ENCODE peak calls at places on chromosomes 2 and 18, in ten cellular contexts. O, U, K, T, Q, H, I, M, R and B are unnamed samples.

GRCh38 chr2:128346811-128347558 is 28.3 kb upstream of the HS6ST1 start:
- DNase-seq in T (no peak), M (no peak), U (no peak), O (no peak), R (no peak), H (no peak), K (no peak), I (no peak), Q (no peak), B (no peak)

GRCh38 chr2:220533485-220533884 is 906.1 kb downstream of the SLC4A3 start:
- DNase-seq in U (peak), M (peak), R (no peak), Q (no peak), O (no peak), K (no peak), T (no peak), H (no peak), I (no peak), B (peak)

GRCh38 chr2:201674298-201674697 is 24.1 kb downstream of the MPP4 start:
- DNase-seq in U (no peak), M (no peak), Q (no peak), O (no peak), I (no peak), K (no peak), H (no peak), R (no peak), T (no peak), B (no peak)

GRCh38 chr2:3222636-3223035 is 155.0 kb downstream of the EIPR1 start:
- DNase-seq in K (no peak), R (no peak), I (no peak), U (no peak), M (no peak), Q (peak), H (peak), T (no peak), O (no peak), B (no peak)

GRCh38 chr2:108377815-108378630 is at the start of gene SULT1C4:
- DNase-seq in M (no peak), R (peak), U (no peak), I (no peak), Q (no peak), H (no peak), K (no peak), T (peak), O (no peak), B (peak)

GRCh38 chr2:43038034-43038719 is 188.2 kb downstream of the ZFP36L2 start:
- DNase-seq in O (no peak), M (no peak), U (no peak), Q (no peak), I (no peak), T (no peak), K (peak), H (no peak), R (no peak), B (peak)

GRCh38 chr2:72859831-72860262 is 27.4 kb upstream of the SPR start:
- DNase-seq in K (no peak), Q (peak), T (peak), H (peak), I (peak), M (peak), R (no peak), U (peak), O (peak), B (peak)

GRCh38 chr18:10715791-10716190 is 190.0 kb downstream of the NAPG start:
- DNase-seq in R (no peak), U (peak), H (no peak), I (no peak), M (peak), K (no peak), Q (no peak), O (no peak), T (no peak), B (peak)

GRCh38 chr18:48831802-48832201 is 119.0 kb downstream of the SMAD7 start:
- DNase-seq in I (no peak), U (no peak), M (no peak), K (no peak), T (no peak), R (peak), O (no peak), Q (no peak), H (no peak), B (no peak)

GRCh38 chr2:29920631-29921559 is 491 bp downstream of the ALK start:
- DNase-seq in Q (no peak), I (peak), U (no peak), O (no peak), M (no peak), H (no peak), R (no peak), K (no peak), T (peak), B (no peak)

GRCh38 chr2:191043438-191043837 is 29.5 kb upstream of the STAT1 start:
- DNase-seq in K (no peak), I (no peak), T (no peak), Q (no peak), O (no peak), H (no peak), U (no peak), M (peak), R (no peak), B (no peak)

GRCh38 chr2:109330056-109330455 is 201.1 kb downstream of the SH3RF3 start:
- DNase-seq in H (no peak), M (peak), T (no peak), U (no peak), R (no peak), K (no peak), I (no peak), O (no peak), Q (no peak), B (peak)

GRCh38 chr2:84874381-84875212 is 6.3 kb downstream of the TRABD2A start:
- DNase-seq in Q (no peak), K (no peak), H (no peak), O (no peak), T (no peak), R (no peak), U (no peak), I (no peak), M (no peak), B (peak)

GRCh38 chr2:63562751-63563150 is 25.5 kb downstream of the WDPCP start:
- DNase-seq in U (no peak), Q (no peak), I (no peak), H (no peak), K (no peak), T (no peak), O (no peak), M (no peak), R (no peak), B (no peak)

GRCh38 chr18:79791141-79791972 is 6.4 kb upstream of the KCNG2 start:
- DNase-seq in O (no peak), M (peak), K (peak), Q (no peak), T (no peak), R (peak), I (peak), U (peak), H (no peak), B (peak)

GRCh38 chr2:25251032-25251460 is 82.7 kb upstream of the POMC start:
- DNase-seq in U (no peak), I (no peak), Q (no peak), M (peak), O (no peak), R (peak), K (no peak), T (no peak), H (no peak), B (no peak)

GRCh38 chr18:48192542-48192941 is 216.6 kb downstream of the ZBTB7C start:
- DNase-seq in K (no peak), T (no peak), R (no peak), M (no peak), I (no peak), O (no peak), Q (no peak), U (no peak), H (no peak), B (no peak)

GRCh38 chr2:136129601-136130000 is 11.7 kb upstream of the CXCR4 start:
- DNase-seq in Q (no peak), I (no peak), O (no peak), T (no peak), K (no peak), H (no peak), U (no peak), R (no peak), M (no peak), B (no peak)

GRCh38 chr2:227323818-227324217 is 1.2 kb upstream of the MFF start:
- DNase-seq in Q (no peak), K (no peak), O (no peak), I (no peak), U (no peak), R (no peak), H (no peak), T (no peak), M (no peak), B (no peak)

GRCh38 chr2:235460548-235461047 is 33.2 kb upstream of the AGAP1 start:
- DNase-seq in I (no peak), U (no peak), O (no peak), T (no peak), K (no peak), M (no peak), Q (no peak), R (no peak), H (no peak), B (no peak)

GRCh38 chr2:70250434-70250833 is 2.0 kb upstream of the TIA1 start:
- DNase-seq in R (no peak), U (no peak), T (no peak), M (no peak), Q (no peak), H (no peak), O (no peak), K (no peak), I (no peak), B (no peak)

GRCh38 chr2:181077128-181077709 is 96.8 kb downstream of the UBE2E3 start:
- DNase-seq in R (no peak), T (peak), K (no peak), O (no peak), M (peak), Q (no peak), U (peak), H (no peak), I (peak), B (peak)

GRCh38 chr2:175807031-175807873 is 194.8 kb downstream of the LNPK start:
- DNase-seq in U (no peak), K (peak), O (no peak), R (no peak), Q (no peak), I (no peak), M (no peak), T (peak), H (no peak), B (no peak)

GRCh38 chr2:77797088-77797487 is 274.9 kb upstream of the LRRTM4 start:
- DNase-seq in M (no peak), I (no peak), H (no peak), Q (no peak), T (no peak), O (no peak), K (no peak), R (no peak), U (no peak), B (no peak)